ENCODE peak calls at places on chromosomes 6 and 20, in four cellular contexts. One of them, this sample, is unnamed.

GRCh38 chr6:30816791-30817739 is 67.3 kb upstream of the DDR1 start:
- DNase-seq in neural progenitor cell: no peak
- DNase-seq in stimulated activated CD4-positive, alpha-beta T cell treated with anti-CD3 and anti-CD28 coated beads, Interleukin-2, amount 100 ng/mL, for 24 hours: no peak
- DNase-seq in left lobe of liver: no peak
- DNase-seq in this sample: peak; percentile 62

GRCh38 chr20:44576297-44576696 is 6.1 kb upstream of the PKIG start:
- DNase-seq in left lobe of liver: no peak
- DNase-seq in stimulated activated CD4-positive, alpha-beta T cell treated with anti-CD3 and anti-CD28 coated beads, Interleukin-2, amount 100 ng/mL, for 24 hours: no peak
- DNase-seq in neural progenitor cell: no peak
- DNase-seq in this sample: no peak

GRCh38 chr6:163667372-163668060 is 253.0 kb downstream of the QKI start:
- DNase-seq in stimulated activated CD4-positive, alpha-beta T cell treated with anti-CD3 and anti-CD28 coated beads, Interleukin-2, amount 100 ng/mL, for 24 hours: no peak
- DNase-seq in left lobe of liver: no peak
- DNase-seq in neural progenitor cell: no peak
- DNase-seq in this sample: no peak

GRCh38 chr6:14107000-14107399 is 10.6 kb upstream of the CD83 start:
- DNase-seq in left lobe of liver: no peak
- DNase-seq in stimulated activated CD4-positive, alpha-beta T cell treated with anti-CD3 and anti-CD28 coated beads, Interleukin-2, amount 100 ng/mL, for 24 hours: no peak
- DNase-seq in neural progenitor cell: no peak
- DNase-seq in this sample: no peak

GRCh38 chr6:97757575-97757974 is 474.6 kb upstream of the MMS22L start:
- DNase-seq in left lobe of liver: no peak
- DNase-seq in stimulated activated CD4-positive, alpha-beta T cell treated with anti-CD3 and anti-CD28 coated beads, Interleukin-2, amount 100 ng/mL, for 24 hours: no peak
- DNase-seq in neural progenitor cell: no peak
- DNase-seq in this sample: no peak

GRCh38 chr6:158149641-158150040 is 18.4 kb downstream of the SERAC1 start:
- DNase-seq in stimulated activated CD4-positive, alpha-beta T cell treated with anti-CD3 and anti-CD28 coated beads, Interleukin-2, amount 100 ng/mL, for 24 hours: no peak
- DNase-seq in left lobe of liver: no peak
- DNase-seq in neural progenitor cell: no peak
- DNase-seq in this sample: no peak

GRCh38 chr20:4086771-4087677 is 71.7 kb upstream of the RNF24 start:
- DNase-seq in stimulated activated CD4-positive, alpha-beta T cell treated with anti-CD3 and anti-CD28 coated beads, Interleukin-2, amount 100 ng/mL, for 24 hours: no peak
- DNase-seq in left lobe of liver: no peak
- DNase-seq in neural progenitor cell: no peak
- DNase-seq in this sample: no peak

GRCh38 chr6:154487367-154488275 is 22.9 kb downstream of the CNKSR3 start:
- DNase-seq in neural progenitor cell: no peak
- DNase-seq in left lobe of liver: no peak
- DNase-seq in stimulated activated CD4-positive, alpha-beta T cell treated with anti-CD3 and anti-CD28 coated beads, Interleukin-2, amount 100 ng/mL, for 24 hours: no peak
- DNase-seq in this sample: no peak

GRCh38 chr6:136812174-136812573 is 10.2 kb upstream of the PEX7 start:
- DNase-seq in left lobe of liver: no peak
- DNase-seq in neural progenitor cell: no peak
- DNase-seq in stimulated activated CD4-positive, alpha-beta T cell treated with anti-CD3 and anti-CD28 coated beads, Interleukin-2, amount 100 ng/mL, for 24 hours: no peak
- DNase-seq in this sample: no peak

GRCh38 chr6:44111434-44112417 is 15.5 kb downstream of the MRPL14 start:
- DNase-seq in left lobe of liver: no peak
- DNase-seq in stimulated activated CD4-positive, alpha-beta T cell treated with anti-CD3 and anti-CD28 coated beads, Interleukin-2, amount 100 ng/mL, for 24 hours: no peak
- DNase-seq in neural progenitor cell: no peak
- DNase-seq in this sample: no peak

GRCh38 chr6:2196079-2196679 is 49.2 kb downstream of the GMDS start:
- DNase-seq in left lobe of liver: no peak
- DNase-seq in neural progenitor cell: peak; percentile 61
- DNase-seq in stimulated activated CD4-positive, alpha-beta T cell treated with anti-CD3 and anti-CD28 coated beads, Interleukin-2, amount 100 ng/mL, for 24 hours: peak; percentile 40
- DNase-seq in this sample: no peak

GRCh38 chr6:25229671-25230321 is 49.4 kb upstream of the CARMIL1 start:
- DNase-seq in left lobe of liver: no peak
- DNase-seq in neural progenitor cell: no peak
- DNase-seq in stimulated activated CD4-positive, alpha-beta T cell treated with anti-CD3 and anti-CD28 coated beads, Interleukin-2, amount 100 ng/mL, for 24 hours: no peak
- DNase-seq in this sample: no peak

GRCh38 chr6:75288023-75288422 is 3.4 kb upstream of the TMEM30A start:
- DNase-seq in left lobe of liver: no peak
- DNase-seq in neural progenitor cell: no peak
- DNase-seq in stimulated activated CD4-positive, alpha-beta T cell treated with anti-CD3 and anti-CD28 coated beads, Interleukin-2, amount 100 ng/mL, for 24 hours: no peak
- DNase-seq in this sample: no peak

GRCh38 chr6:43940393-43941087 is 170.5 kb downstream of the VEGFA start:
- DNase-seq in neural progenitor cell: no peak
- DNase-seq in left lobe of liver: no peak
- DNase-seq in stimulated activated CD4-positive, alpha-beta T cell treated with anti-CD3 and anti-CD28 coated beads, Interleukin-2, amount 100 ng/mL, for 24 hours: no peak
- DNase-seq in this sample: peak; percentile 4

GRCh38 chr20:1328680-1329330 is at the start of gene SDCBP2:
- DNase-seq in left lobe of liver: peak; percentile 73
- DNase-seq in stimulated activated CD4-positive, alpha-beta T cell treated with anti-CD3 and anti-CD28 coated beads, Interleukin-2, amount 100 ng/mL, for 24 hours: no peak
- DNase-seq in neural progenitor cell: no peak
- DNase-seq in this sample: peak; percentile 12

This sample was measured in activated T-cell treated with anti-CD3 and anti-CD28 coated beads, Interleukin-2, amount 50 U/mL, for 48 hours.